ENCODE peak calls at places on chromosome 4, in five cellular contexts. One of them, this sample, is unnamed.

GRCh38 chr4:108008721-108009120 is 19.0 kb downstream of the HADH start:
- DNase-seq in astrocyte of the hippocampus: no peak
- DNase-seq in anterior cingulate cortex: no peak
- DNase-seq in K562: no peak
- DNase-seq in Daoy: no peak
- DNase-seq in this sample: no peak

GRCh38 chr4:3418029-3418762 is 23.6 kb upstream of the HGFAC start:
- DNase-seq in astrocyte of the hippocampus: no peak
- DNase-seq in anterior cingulate cortex: no peak
- DNase-seq in K562: no peak
- DNase-seq in Daoy: no peak
- DNase-seq in this sample: no peak

GRCh38 chr4:124686279-124686678 is 26.3 kb downstream of the ANKRD50 start:
- DNase-seq in astrocyte of the hippocampus: peak; percentile 38
- DNase-seq in anterior cingulate cortex: no peak
- DNase-seq in K562: no peak
- DNase-seq in Daoy: no peak
- DNase-seq in this sample: no peak

GRCh38 chr4:73433140-73433539 is 2.9 kb upstream of the AFP start:
- DNase-seq in astrocyte of the hippocampus: no peak
- DNase-seq in anterior cingulate cortex: no peak
- DNase-seq in K562: no peak
- DNase-seq in Daoy: no peak
- DNase-seq in this sample: no peak

GRCh38 chr4:7256989-7257810 is 64.9 kb downstream of the SORCS2 start:
- DNase-seq in astrocyte of the hippocampus: no peak
- DNase-seq in anterior cingulate cortex: no peak
- DNase-seq in K562: no peak
- DNase-seq in Daoy: no peak
- DNase-seq in this sample: no peak

GRCh38 chr4:48963042-48963679 is 22.9 kb upstream of the CWH43 start:
- DNase-seq in astrocyte of the hippocampus: peak; percentile 91
- DNase-seq in anterior cingulate cortex: no peak
- DNase-seq in K562: peak; percentile 77
- DNase-seq in Daoy: peak; percentile 84
- DNase-seq in this sample: peak; percentile 21

GRCh38 chr4:173121044-173121685 is 47.4 kb upstream of the GALNT7 start:
- DNase-seq in astrocyte of the hippocampus: peak; percentile 17
- DNase-seq in anterior cingulate cortex: no peak
- DNase-seq in K562: peak; percentile 15
- DNase-seq in Daoy: peak; percentile 4
- DNase-seq in this sample: peak; percentile 11

GRCh38 chr4:86302242-86302641 is 57.6 kb downstream of the MAPK10 start:
- DNase-seq in astrocyte of the hippocampus: peak; percentile 90
- DNase-seq in anterior cingulate cortex: peak; percentile 33
- DNase-seq in K562: no peak
- DNase-seq in Daoy: peak; percentile 2
- DNase-seq in this sample: no peak

GRCh38 chr4:2320152-2320551 is 58.2 kb upstream of the MXD4 start:
- DNase-seq in astrocyte of the hippocampus: no peak
- DNase-seq in anterior cingulate cortex: no peak
- DNase-seq in K562: no peak
- DNase-seq in Daoy: no peak
- DNase-seq in this sample: no peak

GRCh38 chr4:2829933-2830451 is 13.7 kb upstream of the ADD1 start:
- DNase-seq in astrocyte of the hippocampus: peak; percentile 71
- DNase-seq in anterior cingulate cortex: no peak
- DNase-seq in K562: no peak
- DNase-seq in Daoy: no peak
- DNase-seq in this sample: no peak

GRCh38 chr4:15354358-15354757 is 73.5 kb upstream of the C1QTNF7 start:
- DNase-seq in astrocyte of the hippocampus: no peak
- DNase-seq in anterior cingulate cortex: no peak
- DNase-seq in K562: no peak
- DNase-seq in Daoy: no peak
- DNase-seq in this sample: no peak

GRCh38 chr4:117068120-117068519 is 17.3 kb downstream of the TRAM1L1 start:
- DNase-seq in astrocyte of the hippocampus: no peak
- DNase-seq in anterior cingulate cortex: no peak
- DNase-seq in K562: no peak
- DNase-seq in Daoy: no peak
- DNase-seq in this sample: no peak

GRCh38 chr4:76311896-76312331 is 5.4 kb downstream of the STBD1 start:
- DNase-seq in astrocyte of the hippocampus: no peak
- DNase-seq in anterior cingulate cortex: no peak
- DNase-seq in K562: no peak
- DNase-seq in Daoy: no peak
- DNase-seq in this sample: no peak

This sample was measured in GM12878.